ENCODE peak calls at places on chromosomes 1 and 21, in six cellular contexts. W is fibroblast of mammary gland, C is astrocyte, B is T-helper 17 cell, T is LHCN-M2, K is MM.1S. A is an unnamed sample.

GRCh38 chr1:25245809-25246599 is 1.2 kb downstream of the RSRP1 start:
- DNase-seq in B (no peak), K (no peak), W (peak; percentile 62), C (no peak), T (peak; percentile 44), A (peak; percentile 85)

GRCh38 chr1:33735624-33736023 is 128.3 kb upstream of the HMGB4 start:
- DNase-seq in C (peak; percentile 9), W (peak; percentile 44), K (no peak), B (no peak), T (no peak), A (no peak)

GRCh38 chr1:64240209-64240608 is 36.8 kb downstream of the UBE2U start:
- DNase-seq in B (no peak), T (peak; percentile 38), K (no peak), W (peak; percentile 39), C (no peak), A (no peak)

GRCh38 chr1:41360074-41361027 is 883 bp upstream of the FOXO6 start:
- DNase-seq in C (no peak), B (no peak), W (no peak), T (no peak), K (no peak), A (no peak)

GRCh38 chr1:196393742-196394141 is 214.5 kb downstream of the KCNT2 start:
- DNase-seq in T (peak; percentile 86), C (peak; percentile 61), W (peak; percentile 79), K (no peak), B (no peak), A (no peak)

GRCh38 chr1:33336580-33336979 is 15.7 kb upstream of the A3GALT2 start:
- DNase-seq in T (no peak), K (no peak), W (no peak), C (no peak), B (no peak), A (peak; percentile 21)

GRCh38 chr1:161209790-161210409 is 5.2 kb upstream of the FCER1G start:
- DNase-seq in B (peak; percentile 45), K (peak; percentile 90), T (peak; percentile 62), W (peak; percentile 75), C (peak; percentile 38), A (no peak)

GRCh38 chr1:50418600-50419109 is 4.6 kb downstream of the DMRTA2 start:
- DNase-seq in C (no peak), T (no peak), W (no peak), K (no peak), B (no peak), A (no peak)

GRCh38 chr1:184866991-184867788 is 107.1 kb downstream of the NIBAN1 start:
- DNase-seq in B (peak; percentile 25), W (peak; percentile 99), C (peak; percentile 100), T (peak; percentile 89), K (peak; percentile 57), A (no peak)

GRCh38 chr1:112267929-112268328 is 128.1 kb upstream of the CTTNBP2NL start:
- DNase-seq in T (peak; percentile 30), W (no peak), K (no peak), C (no peak), B (no peak), A (no peak)

GRCh38 chr1:156123356-156124196 is 9.1 kb downstream of the LMNA start:
- DNase-seq in T (peak; percentile 99), K (no peak), B (no peak), C (peak; percentile 95), W (peak; percentile 98), A (peak; percentile 97)

GRCh38 chr1:159492575-159493323 is 43.1 kb downstream of the OR10J5 start:
- DNase-seq in W (peak; percentile 45), C (peak; percentile 72), B (no peak), T (peak; percentile 54), K (no peak), A (no peak)

GRCh38 chr1:6646499-6647148 is 22.0 kb downstream of the THAP3 start:
- DNase-seq in B (no peak), W (peak; percentile 65), T (peak; percentile 48), K (peak; percentile 37), C (peak; percentile 23), A (no peak)

GRCh38 chr1:113040041-113040440 is 33.0 kb upstream of the LRIG2 start:
- DNase-seq in C (peak; percentile 6), W (no peak), T (no peak), K (no peak), B (no peak), A (no peak)

GRCh38 chr1:174963547-174964125 is 36.1 kb upstream of the CACYBP start:
- DNase-seq in W (no peak), T (peak; percentile 36), K (peak; percentile 91), C (no peak), B (no peak), A (no peak)

GRCh38 chr1:185996211-185996610 is 262.0 kb downstream of the HMCN1 start:
- DNase-seq in B (no peak), K (no peak), T (peak; percentile 58), W (peak; percentile 97), C (peak; percentile 76), A (no peak)

GRCh38 chr1:89990976-89991831 is 3.7 kb upstream of the ZNF326 start:
- DNase-seq in T (no peak), C (no peak), W (no peak), K (no peak), B (no peak), A (no peak)

GRCh38 chr1:4267381-4268261 is 367.5 kb upstream of the C1orf174 start:
- DNase-seq in K (peak; percentile 39), T (no peak), B (no peak), W (no peak), C (no peak), A (no peak)

GRCh38 chr21:46104104-46104503 is 6.2 kb downstream of the COL6A2 start:
- DNase-seq in T (no peak), K (no peak), B (no peak), W (no peak), C (no peak), A (no peak)

GRCh38 chr1:224780736-224781135 is 148.7 kb upstream of the DNAH14 start:
- DNase-seq in W (no peak), K (no peak), B (no peak), C (no peak), T (no peak), A (no peak)

GRCh38 chr21:46347791-46348381 is 23.9 kb downstream of the PCNT start:
- DNase-seq in B (no peak), W (peak; percentile 95), K (no peak), T (peak; percentile 17), C (peak; percentile 31), A (no peak)

GRCh38 chr1:240031414-240031813 is 60.3 kb upstream of the FMN2 start:
- DNase-seq in B (no peak), T (peak; percentile 73), K (no peak), W (peak; percentile 68), C (peak; percentile 73), A (no peak)

GRCh38 chr1:198234511-198235251 is 77.9 kb downstream of the NEK7 start:
- DNase-seq in K (no peak), W (peak; percentile 56), C (peak; percentile 45), T (peak; percentile 46), B (no peak), A (no peak)

GRCh38 chr1:167431909-167432650 is 86.2 kb downstream of the CD247 start:
- DNase-seq in W (no peak), C (no peak), B (no peak), T (no peak), K (no peak), A (no peak)

GRCh38 chr1:115567431-115567830 is 74.3 kb upstream of the VANGL1 start:
- DNase-seq in W (no peak), T (no peak), K (no peak), B (no peak), C (no peak), A (no peak)

GRCh38 chr1:200336901-200337391 is 72.9 kb downstream of the ZNF281 start:
- DNase-seq in T (no peak), B (no peak), K (no peak), C (no peak), W (no peak), A (no peak)

A was measured in upper lobe of left lung.